ENCODE peak calls at places on chromosomes 5 and 9, in eight cellular contexts. One of them, this sample, is unnamed.

GRCh38 chr5:148974638-148975330 is 88.1 kb downstream of the SH3TC2 start:
- DNase-seq in fibroblast of villous mesenchyme: no peak
- DNase-seq in astrocyte: no peak
- DNase-seq in astrocyte of the spinal cord: no peak
- DNase-seq in adipocyte: no peak
- DNase-seq in Peyer's patch: no peak
- DNase-seq in WERI-Rb-1: no peak
- DNase-seq in CD8-positive, alpha-beta memory T cell: no peak
- DNase-seq in this sample: no peak

GRCh38 chr9:1469996-1470395 is 419.8 kb downstream of the DMRT2 start:
- DNase-seq in fibroblast of villous mesenchyme: no peak
- DNase-seq in astrocyte: no peak
- DNase-seq in astrocyte of the spinal cord: no peak
- DNase-seq in adipocyte: no peak
- DNase-seq in Peyer's patch: no peak
- DNase-seq in WERI-Rb-1: no peak
- DNase-seq in CD8-positive, alpha-beta memory T cell: no peak
- DNase-seq in this sample: no peak

GRCh38 chr9:120583958-120584369 is 4.0 kb upstream of the CDK5RAP2 start:
- DNase-seq in fibroblast of villous mesenchyme: peak; percentile 66
- DNase-seq in astrocyte: peak; percentile 92
- DNase-seq in astrocyte of the spinal cord: peak; percentile 92
- DNase-seq in adipocyte: peak; percentile 22
- DNase-seq in Peyer's patch: peak; percentile 69
- DNase-seq in WERI-Rb-1: peak; percentile 77
- DNase-seq in CD8-positive, alpha-beta memory T cell: no peak
- DNase-seq in this sample: no peak

GRCh38 chr9:134341306-134341705 is 15.1 kb downstream of the RXRA start:
- DNase-seq in fibroblast of villous mesenchyme: no peak
- DNase-seq in astrocyte: no peak
- DNase-seq in astrocyte of the spinal cord: no peak
- DNase-seq in adipocyte: no peak
- DNase-seq in Peyer's patch: peak; percentile 69
- DNase-seq in WERI-Rb-1: no peak
- DNase-seq in CD8-positive, alpha-beta memory T cell: no peak
- DNase-seq in this sample: no peak

GRCh38 chr5:61280205-61280604 is 51.9 kb upstream of the ZSWIM6 start:
- DNase-seq in fibroblast of villous mesenchyme: peak; percentile 86
- DNase-seq in astrocyte: peak; percentile 86
- DNase-seq in astrocyte of the spinal cord: peak; percentile 86
- DNase-seq in adipocyte: peak; percentile 59
- DNase-seq in Peyer's patch: peak; percentile 62
- DNase-seq in WERI-Rb-1: no peak
- DNase-seq in CD8-positive, alpha-beta memory T cell: peak; percentile 17
- DNase-seq in this sample: no peak

GRCh38 chr9:1994180-1994579 is 21.0 kb upstream of the SMARCA2 start:
- DNase-seq in fibroblast of villous mesenchyme: peak; percentile 9
- DNase-seq in astrocyte: no peak
- DNase-seq in astrocyte of the spinal cord: no peak
- DNase-seq in adipocyte: no peak
- DNase-seq in Peyer's patch: no peak
- DNase-seq in WERI-Rb-1: no peak
- DNase-seq in CD8-positive, alpha-beta memory T cell: no peak
- DNase-seq in this sample: no peak

GRCh38 chr9:124840300-124840833 is 12.9 kb upstream of the WDR38 start:
- DNase-seq in fibroblast of villous mesenchyme: no peak
- DNase-seq in astrocyte: no peak
- DNase-seq in astrocyte of the spinal cord: no peak
- DNase-seq in adipocyte: no peak
- DNase-seq in Peyer's patch: no peak
- DNase-seq in WERI-Rb-1: no peak
- DNase-seq in CD8-positive, alpha-beta memory T cell: no peak
- DNase-seq in this sample: no peak

GRCh38 chr5:170404398-170404797 is 15.2 kb upstream of the KCNMB1 start:
- DNase-seq in fibroblast of villous mesenchyme: no peak
- DNase-seq in astrocyte: no peak
- DNase-seq in astrocyte of the spinal cord: no peak
- DNase-seq in adipocyte: no peak
- DNase-seq in Peyer's patch: no peak
- DNase-seq in WERI-Rb-1: no peak
- DNase-seq in CD8-positive, alpha-beta memory T cell: no peak
- DNase-seq in this sample: no peak

GRCh38 chr5:33810491-33811120 is 81.2 kb downstream of the ADAMTS12 start:
- DNase-seq in fibroblast of villous mesenchyme: peak; percentile 45
- DNase-seq in astrocyte: peak; percentile 36
- DNase-seq in astrocyte of the spinal cord: no peak
- DNase-seq in adipocyte: no peak
- DNase-seq in Peyer's patch: no peak
- DNase-seq in WERI-Rb-1: no peak
- DNase-seq in CD8-positive, alpha-beta memory T cell: no peak
- DNase-seq in this sample: no peak

GRCh38 chr5:86623785-86624483 is 6.2 kb downstream of the COX7C start:
- DNase-seq in fibroblast of villous mesenchyme: no peak
- DNase-seq in astrocyte: no peak
- DNase-seq in astrocyte of the spinal cord: no peak
- DNase-seq in adipocyte: no peak
- DNase-seq in Peyer's patch: no peak
- DNase-seq in WERI-Rb-1: no peak
- DNase-seq in CD8-positive, alpha-beta memory T cell: no peak
- DNase-seq in this sample: no peak

GRCh38 chr5:164289526-164289925 is 784.1 kb downstream of the MAT2B start:
- DNase-seq in fibroblast of villous mesenchyme: no peak
- DNase-seq in astrocyte: peak; percentile 75
- DNase-seq in astrocyte of the spinal cord: peak; percentile 20
- DNase-seq in adipocyte: no peak
- DNase-seq in Peyer's patch: no peak
- DNase-seq in WERI-Rb-1: no peak
- DNase-seq in CD8-positive, alpha-beta memory T cell: no peak
- DNase-seq in this sample: no peak

GRCh38 chr9:89471390-89471789 is 26.5 kb downstream of the SEMA4D start:
- DNase-seq in fibroblast of villous mesenchyme: no peak
- DNase-seq in astrocyte: no peak
- DNase-seq in astrocyte of the spinal cord: no peak
- DNase-seq in adipocyte: no peak
- DNase-seq in Peyer's patch: peak; percentile 45
- DNase-seq in WERI-Rb-1: no peak
- DNase-seq in CD8-positive, alpha-beta memory T cell: no peak
- DNase-seq in this sample: no peak

GRCh38 chr9:23123048-23123632 is 676.5 kb downstream of the DMRTA1 start:
- DNase-seq in fibroblast of villous mesenchyme: no peak
- DNase-seq in astrocyte: peak; percentile 6
- DNase-seq in astrocyte of the spinal cord: peak; percentile 61
- DNase-seq in adipocyte: peak; percentile 71
- DNase-seq in Peyer's patch: no peak
- DNase-seq in WERI-Rb-1: peak; percentile 29
- DNase-seq in CD8-positive, alpha-beta memory T cell: no peak
- DNase-seq in this sample: peak; percentile 10

GRCh38 chr5:141513021-141513626 is 24.2 kb downstream of the PCDHGC5 start:
- DNase-seq in fibroblast of villous mesenchyme: peak; percentile 66
- DNase-seq in astrocyte: peak; percentile 60
- DNase-seq in astrocyte of the spinal cord: peak; percentile 46
- DNase-seq in adipocyte: peak; percentile 65
- DNase-seq in Peyer's patch: peak; percentile 57
- DNase-seq in WERI-Rb-1: no peak
- DNase-seq in CD8-positive, alpha-beta memory T cell: peak; percentile 22
- DNase-seq in this sample: peak; percentile 33

GRCh38 chr9:30519756-30520155 is 1864.7 kb upstream of the ACO1 start:
- DNase-seq in fibroblast of villous mesenchyme: no peak
- DNase-seq in astrocyte: peak; percentile 2
- DNase-seq in astrocyte of the spinal cord: peak; percentile 41
- DNase-seq in adipocyte: no peak
- DNase-seq in Peyer's patch: no peak
- DNase-seq in WERI-Rb-1: no peak
- DNase-seq in CD8-positive, alpha-beta memory T cell: no peak
- DNase-seq in this sample: no peak

GRCh38 chr5:13354611-13355010 is 589.9 kb downstream of the DNAH5 start:
- DNase-seq in fibroblast of villous mesenchyme: no peak
- DNase-seq in astrocyte: peak; percentile 67
- DNase-seq in astrocyte of the spinal cord: peak; percentile 85
- DNase-seq in adipocyte: no peak
- DNase-seq in Peyer's patch: no peak
- DNase-seq in WERI-Rb-1: no peak
- DNase-seq in CD8-positive, alpha-beta memory T cell: no peak
- DNase-seq in this sample: no peak

GRCh38 chr9:124975131-124975530 is 34.2 kb upstream of the GOLGA1 start:
- DNase-seq in fibroblast of villous mesenchyme: peak; percentile 40
- DNase-seq in astrocyte: peak; percentile 23
- DNase-seq in astrocyte of the spinal cord: peak; percentile 23
- DNase-seq in adipocyte: no peak
- DNase-seq in Peyer's patch: no peak
- DNase-seq in WERI-Rb-1: no peak
- DNase-seq in CD8-positive, alpha-beta memory T cell: no peak
- DNase-seq in this sample: no peak

GRCh38 chr5:96198673-96199072 is 234.4 kb downstream of the PCSK1 start:
- DNase-seq in fibroblast of villous mesenchyme: peak; percentile 50
- DNase-seq in astrocyte: peak; percentile 69
- DNase-seq in astrocyte of the spinal cord: peak; percentile 73
- DNase-seq in adipocyte: peak; percentile 28
- DNase-seq in Peyer's patch: no peak
- DNase-seq in WERI-Rb-1: no peak
- DNase-seq in CD8-positive, alpha-beta memory T cell: no peak
- DNase-seq in this sample: no peak

GRCh38 chr5:125317546-125317995 is 571.1 kb upstream of the ZNF608 start:
- DNase-seq in fibroblast of villous mesenchyme: no peak
- DNase-seq in astrocyte: peak; percentile 10
- DNase-seq in astrocyte of the spinal cord: no peak
- DNase-seq in adipocyte: no peak
- DNase-seq in Peyer's patch: no peak
- DNase-seq in WERI-Rb-1: peak; percentile 16
- DNase-seq in CD8-positive, alpha-beta memory T cell: no peak
- DNase-seq in this sample: no peak

DNA sequence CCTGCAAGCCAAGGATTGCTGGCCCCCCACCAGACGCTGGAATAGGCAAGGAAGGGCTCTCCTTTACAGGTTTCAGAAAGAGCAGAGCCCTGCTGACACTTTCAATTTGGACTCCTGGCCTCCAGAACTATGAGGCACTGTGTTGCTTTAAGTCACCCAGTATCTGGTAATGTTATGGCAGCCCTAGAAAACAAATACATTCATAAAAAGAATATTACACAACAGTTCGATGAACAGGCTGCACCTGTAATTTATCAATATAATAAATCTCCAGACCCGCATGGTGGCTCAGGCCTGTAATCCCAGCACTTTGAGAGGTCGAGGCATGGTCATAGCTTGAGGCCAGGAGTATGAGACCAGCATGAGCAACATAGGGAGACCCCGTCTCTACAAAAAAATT is 7.5 kb downstream of the CMBL start:
- DNase-seq in fibroblast of villous mesenchyme: no peak
- DNase-seq in astrocyte: no peak
- DNase-seq in astrocyte of the spinal cord: no peak
- DNase-seq in adipocyte: no peak
- DNase-seq in Peyer's patch: no peak
- DNase-seq in WERI-Rb-1: no peak
- DNase-seq in CD8-positive, alpha-beta memory T cell: no peak
- DNase-seq in this sample: no peak
- H3K4me3 ChIP-seq in fibroblast of villous mesenchyme: no peak overlapping the region
- H3K4me3 ChIP-seq in astrocyte: no peak overlapping the region
- H3K4me3 ChIP-seq in astrocyte of the spinal cord: no peak overlapping the region
- H3K4me3 ChIP-seq in adipocyte: no peak overlapping the region
- H3K4me3 ChIP-seq in Peyer's patch: no peak overlapping the region
- H3K4me3 ChIP-seq in WERI-Rb-1: no peak overlapping the region
- H3K4me3 ChIP-seq in CD8-positive, alpha-beta memory T cell: no peak overlapping the region
- H3K4me3 ChIP-seq in this sample: no peak overlapping the region

DNA sequence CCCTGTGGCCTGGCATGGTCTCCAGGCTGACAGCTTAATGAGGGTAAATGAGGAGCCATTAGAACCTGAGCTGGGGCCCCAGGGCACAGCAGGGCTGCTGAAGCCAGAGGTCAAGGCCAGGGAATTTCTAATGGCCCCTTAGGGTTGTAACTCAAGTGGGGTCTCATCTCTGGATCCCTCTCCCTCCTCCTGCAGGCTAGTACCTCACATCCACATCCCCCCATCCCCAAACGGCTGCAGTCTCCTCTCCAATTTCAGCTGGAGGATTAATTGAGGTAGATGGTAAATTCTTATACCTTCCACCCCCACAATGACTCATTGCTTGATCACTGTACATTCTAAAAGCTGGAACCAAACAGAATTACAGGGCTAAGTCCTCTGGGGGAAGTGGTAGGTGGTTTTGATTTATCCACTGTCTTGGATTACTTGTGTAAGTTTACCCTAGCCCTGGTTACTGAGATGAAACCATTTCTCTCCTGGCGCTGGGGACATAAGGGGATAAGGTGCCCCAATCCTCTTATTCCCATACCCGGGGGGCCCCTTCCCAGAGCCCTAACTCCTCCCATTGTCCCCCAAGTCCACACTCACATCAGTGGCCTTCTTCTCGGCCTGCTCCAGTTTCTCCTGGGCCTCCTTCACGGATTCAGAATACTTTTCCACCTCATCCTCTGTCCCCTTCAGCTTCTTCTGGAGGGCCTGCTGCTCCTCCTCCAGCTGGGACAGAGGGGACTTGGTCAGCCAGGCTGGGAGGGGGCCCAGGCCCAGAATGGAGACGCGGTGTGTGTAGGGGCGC is 971 bp downstream of the TPM2 start:
- DNase-seq in fibroblast of villous mesenchyme: peak; percentile 65
- DNase-seq in astrocyte: peak; percentile 81
- DNase-seq in astrocyte of the spinal cord: peak; percentile 87
- DNase-seq in adipocyte: peak; percentile 81
- DNase-seq in Peyer's patch: no peak
- DNase-seq in WERI-Rb-1: no peak
- DNase-seq in CD8-positive, alpha-beta memory T cell: no peak
- DNase-seq in this sample: no peak
- H3K4me3 ChIP-seq in fibroblast of villous mesenchyme: peak overlapping the region; percentile 92
- H3K4me3 ChIP-seq in astrocyte: peak overlapping the region; percentile 97
- H3K4me3 ChIP-seq in astrocyte of the spinal cord: peak overlapping the region; percentile 87
- H3K4me3 ChIP-seq in adipocyte: peak overlapping the region; percentile 89
- H3K4me3 ChIP-seq in Peyer's patch: peak overlapping the region; percentile 66
- H3K4me3 ChIP-seq in WERI-Rb-1: no peak overlapping the region
- H3K4me3 ChIP-seq in CD8-positive, alpha-beta memory T cell: no peak overlapping the region
- H3K4me3 ChIP-seq in this sample: peak overlapping the region; percentile 84

GRCh38 chr5:142697846-142698245 is 12.0 kb upstream of the FGF1 start:
- DNase-seq in fibroblast of villous mesenchyme: peak; percentile 27
- DNase-seq in astrocyte: peak; percentile 31
- DNase-seq in astrocyte of the spinal cord: peak; percentile 51
- DNase-seq in adipocyte: peak; percentile 44
- DNase-seq in Peyer's patch: no peak
- DNase-seq in WERI-Rb-1: no peak
- DNase-seq in CD8-positive, alpha-beta memory T cell: no peak
- DNase-seq in this sample: no peak
- H3K4me3 ChIP-seq in fibroblast of villous mesenchyme: no peak overlapping the region
- H3K4me3 ChIP-seq in astrocyte: no peak overlapping the region
- H3K4me3 ChIP-seq in astrocyte of the spinal cord: no peak overlapping the region
- H3K4me3 ChIP-seq in adipocyte: peak overlapping the region; percentile 57
- H3K4me3 ChIP-seq in Peyer's patch: no peak overlapping the region
- H3K4me3 ChIP-seq in WERI-Rb-1: no peak overlapping the region
- H3K4me3 ChIP-seq in CD8-positive, alpha-beta memory T cell: no peak overlapping the region
- H3K4me3 ChIP-seq in this sample: no peak overlapping the region

GRCh38 chr5:105663671-105664070 is 2007.1 kb downstream of the EFNA5 start:
- DNase-seq in fibroblast of villous mesenchyme: no peak
- DNase-seq in astrocyte: no peak
- DNase-seq in astrocyte of the spinal cord: no peak
- DNase-seq in adipocyte: no peak
- DNase-seq in Peyer's patch: no peak
- DNase-seq in WERI-Rb-1: no peak
- DNase-seq in CD8-positive, alpha-beta memory T cell: no peak
- DNase-seq in this sample: no peak
- H3K4me3 ChIP-seq in fibroblast of villous mesenchyme: no peak overlapping the region
- H3K4me3 ChIP-seq in astrocyte: no peak overlapping the region
- H3K4me3 ChIP-seq in astrocyte of the spinal cord: no peak overlapping the region
- H3K4me3 ChIP-seq in adipocyte: no peak overlapping the region
- H3K4me3 ChIP-seq in Peyer's patch: no peak overlapping the region
- H3K4me3 ChIP-seq in WERI-Rb-1: no peak overlapping the region
- H3K4me3 ChIP-seq in CD8-positive, alpha-beta memory T cell: no peak overlapping the region
- H3K4me3 ChIP-seq in this sample: no peak overlapping the region

This sample was measured in prostate gland.